ENCODE peak calls at places on chromosomes 7 and 10, in ten cellular contexts. X is caudate nucleus; Y is stimulated activated CD4-positive, alpha-beta T cell treated with anti-CD3 and anti-CD28 coated beads, TNF-alpha, amount 100 ng/mL, for 4 hours; S is EH; M is activated gamma-delta T cell treated with Interleukin-2 at 50 U/mL for 16 hours; K is naive thymus-derived CD4-positive, alpha-beta T cell; Z is T-helper 2 cell; P is EL; U is dorsolateral prefrontal cortex; G is BJ. H is an unnamed sample.

GRCh38 chr7:6268023-6268908 is 4.2 kb downstream of the CYTH3 start:
- DNase-seq in Z (no peak), U (no peak), Y (no peak), S (no peak), X (no peak), G (no peak), K (no peak), M (no peak), P (no peak), H (no peak)

GRCh38 chr10:30893208-30893607 is 138.5 kb downstream of the ZNF438 start:
- DNase-seq in P (peak; percentile 8), G (no peak), S (peak; percentile 39), X (no peak), Z (no peak), U (no peak), M (no peak), K (no peak), Y (no peak), H (no peak)

GRCh38 chr10:103752680-103753248 is 102.6 kb downstream of the SH3PXD2A start:
- DNase-seq in G (no peak), P (no peak), Y (no peak), K (no peak), X (no peak), U (no peak), S (no peak), M (no peak), Z (no peak), H (no peak)

GRCh38 chr7:116273918-116274301 is 63.6 kb downstream of the TES start:
- DNase-seq in S (peak; percentile 28), P (peak; percentile 18), G (no peak), K (no peak), Z (no peak), M (no peak), U (no peak), Y (no peak), X (no peak), H (no peak)

GRCh38 chr10:93899109-93899508 is 5.3 kb downstream of the SLC35G1 start:
- DNase-seq in S (no peak), Y (no peak), P (no peak), K (no peak), M (no peak), Z (no peak), U (no peak), X (no peak), G (no peak), H (no peak)

GRCh38 chr7:18151419-18151818 is 123.8 kb upstream of the PRPS1L1 start:
- DNase-seq in S (peak; percentile 10), G (no peak), Y (no peak), U (no peak), M (no peak), P (peak; percentile 8), Z (no peak), K (no peak), X (no peak), H (no peak)

GRCh38 chr10:117339979-117340378 is 35.3 kb downstream of the PDZD8 start:
- DNase-seq in U (no peak), P (no peak), Z (no peak), M (no peak), X (no peak), Y (no peak), G (no peak), K (no peak), S (no peak), H (no peak)

GRCh38 chr7:132643302-132643701 is 67.0 kb upstream of the PLXNA4 start:
- DNase-seq in G (no peak), Y (no peak), M (no peak), Z (no peak), X (no peak), S (no peak), U (no peak), P (no peak), K (no peak), H (no peak)

GRCh38 chr10:107814865-107815487 is 650.5 kb upstream of the SORCS1 start:
- DNase-seq in X (peak; percentile 42), Y (no peak), M (no peak), S (peak; percentile 69), Z (no peak), G (no peak), P (peak; percentile 34), K (no peak), U (peak; percentile 31), H (peak; percentile 4)

GRCh38 chr7:33807779-33808482 is 97.4 kb upstream of the BMPER start:
- DNase-seq in U (no peak), P (peak; percentile 90), X (no peak), M (no peak), Y (no peak), Z (no peak), G (peak; percentile 60), K (no peak), S (peak; percentile 89), H (no peak)

GRCh38 chr10:57661206-57661605 is 606.5 kb downstream of the IPMK start:
- DNase-seq in P (no peak), U (no peak), X (no peak), Y (no peak), S (no peak), G (no peak), M (no peak), K (no peak), Z (no peak), H (no peak)

GRCh38 chr10:100345570-100346330 is 1.3 kb upstream of the SCD start:
- DNase-seq in P (peak; percentile 71), S (peak; percentile 67), Z (no peak), X (no peak), K (no peak), M (no peak), G (no peak), Y (no peak), U (no peak), H (no peak)

GRCh38 chr7:151102991-151103390 is 16.7 kb downstream of the AGAP3 start:
- DNase-seq in P (no peak), U (no peak), X (no peak), G (no peak), Y (no peak), Z (no peak), M (no peak), S (no peak), K (no peak), H (no peak)

GRCh38 chr7:149181136-149181790 is 14.1 kb upstream of the ZNF282 start:
- DNase-seq in Z (no peak), S (peak; percentile 41), P (no peak), G (no peak), Y (no peak), M (no peak), K (no peak), X (no peak), U (no peak), H (no peak)

GRCh38 chr7:19944363-19945120 is 171.1 kb upstream of the TMEM196 start:
- DNase-seq in Y (no peak), K (no peak), G (no peak), X (no peak), M (no peak), P (no peak), U (no peak), Z (no peak), S (no peak), H (no peak)

GRCh38 chr7:45155941-45156340 is 1.6 kb upstream of the RAMP3 start:
- DNase-seq in X (no peak), Z (no peak), K (no peak), S (no peak), M (no peak), P (no peak), Y (no peak), U (no peak), G (no peak), H (no peak)

GRCh38 chr7:144027070-144027469 is 21.7 kb upstream of the OR2A5 start:
- DNase-seq in P (peak; percentile 39), S (peak; percentile 38), X (no peak), M (no peak), K (no peak), U (no peak), Z (no peak), G (no peak), Y (no peak), H (no peak)

GRCh38 chr10:48231178-48231577 is 43.3 kb downstream of the FRMPD2 start:
- DNase-seq in Y (no peak), S (peak; percentile 15), X (no peak), M (no peak), U (no peak), P (no peak), G (no peak), K (no peak), Z (no peak), H (no peak)

GRCh38 chr7:79096361-79096805 is 357.1 kb downstream of the MAGI2 start:
- DNase-seq in U (no peak), M (no peak), G (peak; percentile 31), S (peak; percentile 79), Y (no peak), K (no peak), P (peak; percentile 75), X (no peak), Z (no peak), H (no peak)

GRCh38 chr7:2760098-2760889 is 72.3 kb downstream of the AMZ1 start:
- DNase-seq in K (no peak), P (peak; percentile 40), Y (no peak), S (peak; percentile 68), U (no peak), X (no peak), Z (no peak), G (no peak), M (no peak), H (peak; percentile 51)

GRCh38 chr10:119652361-119652760 is 1.2 kb downstream of the BAG3 start:
- DNase-seq in Z (no peak), Y (no peak), K (peak; percentile 71), M (no peak), X (no peak), S (peak; percentile 81), G (peak; percentile 35), U (no peak), P (peak; percentile 70), H (no peak)

GRCh38 chr10:99431190-99431549 is 746 bp upstream of the GOT1 start:
- DNase-seq in K (peak; percentile 2), X (peak; percentile 64), M (no peak), Y (no peak), P (peak; percentile 65), Z (no peak), G (peak; percentile 2), S (peak; percentile 58), U (peak; percentile 46), H (peak; percentile 51)

GRCh38 chr10:103982639-103983038 is 15.7 kb downstream of the SLK start:
- DNase-seq in S (peak; percentile 8), Y (no peak), X (no peak), Z (no peak), P (peak; percentile 18), G (no peak), M (no peak), U (peak; percentile 58), K (no peak), H (peak; percentile 5)

GRCh38 chr7:95209276-95209675 is 115.1 kb downstream of the PON1 start:
- DNase-seq in S (no peak), Y (no peak), Z (no peak), G (no peak), P (no peak), U (no peak), X (no peak), K (no peak), M (no peak), H (no peak)

GRCh38 chr10:88493676-88494483 is 89.2 kb downstream of the RNLS start:
- DNase-seq in Z (no peak), S (peak; percentile 81), Y (no peak), M (no peak), P (peak; percentile 20), K (no peak), U (no peak), G (peak; percentile 19), X (no peak), H (no peak)

GRCh38 chr7:5695709-5696345 is 85.6 kb downstream of the RNF216 start:
- DNase-seq in Z (no peak), M (no peak), P (no peak), Y (no peak), G (no peak), U (no peak), X (no peak), S (peak; percentile 84), K (no peak), H (no peak)

GRCh38 chr10:5081091-5081490 is 13.1 kb upstream of the AKR1C3 start:
- DNase-seq in Z (no peak), G (no peak), U (no peak), X (no peak), S (no peak), K (no peak), M (no peak), P (no peak), Y (no peak), H (no peak)

GRCh38 chr7:128910569-128910945 is at the start of gene KCP:
- DNase-seq in U (no peak), X (no peak), G (no peak), Z (no peak), P (no peak), K (no peak), M (no peak), Y (no peak), S (no peak), H (no peak)